ENCODE peak calls at places on chromosome 21, in seven cellular contexts. D is Peyer's patch; L is adrenal gland; J is naive thymus-derived CD4-positive, alpha-beta T cell; G is A549; K is psoas muscle; V is fibroblast of lung. H is an unnamed sample.

GRCh38 chr21:15064576-15065380 is at the start of gene NRIP1:
- DNase-seq in D (peak), L (peak), J (peak), G (peak), K (peak), V (peak), H (peak)

GRCh38 chr21:45255381-45256020 is 32.2 kb downstream of the POFUT2 start:
- DNase-seq in D (peak), L (peak), J (peak), G (no peak), K (peak), V (no peak), H (no peak)

GRCh38 chr21:42063206-42063577 is 7.9 kb upstream of the UMODL1 start:
- DNase-seq in D (no peak), L (no peak), J (no peak), G (no peak), K (no peak), V (no peak), H (no peak)

GRCh38 chr21:39193380-39193779 is 10.1 kb upstream of the PSMG1 start:
- DNase-seq in D (no peak), L (no peak), J (no peak), G (no peak), K (no peak), V (no peak), H (no peak)

GRCh38 chr21:44414291-44415072 is 40.8 kb upstream of the LRRC3 start:
- DNase-seq in D (no peak), L (no peak), J (no peak), G (no peak), K (no peak), V (no peak), H (peak)

GRCh38 chr21:37582613-37583012 is 216.0 kb downstream of the DYRK1A start:
- DNase-seq in D (no peak), L (peak), J (no peak), G (peak), K (no peak), V (peak), H (no peak)

GRCh38 chr21:45306832-45307571 is 19.3 kb upstream of the POFUT2 start:
- DNase-seq in D (peak), L (peak), J (no peak), G (no peak), K (peak), V (peak), H (peak)

GRCh38 chr21:32172106-32172505 is 106.7 kb downstream of the MIS18A start:
- DNase-seq in D (no peak), L (no peak), J (no peak), G (no peak), K (no peak), V (no peak), H (no peak)

GRCh38 chr21:24272527-24272938 is 1334.7 kb downstream of the MRPL39 start:
- DNase-seq in D (no peak), L (no peak), J (no peak), G (no peak), K (no peak), V (no peak), H (no peak)

GRCh38 chr21:43331962-43332458 is 94.9 kb downstream of the SIK1 start:
- DNase-seq in D (no peak), L (peak), J (no peak), G (peak), K (peak), V (peak), H (no peak)

GRCh38 chr21:45326169-45326833 is 38.6 kb upstream of the POFUT2 start:
- DNase-seq in D (peak), L (no peak), J (no peak), G (no peak), K (peak), V (peak), H (peak)

GRCh38 chr21:23111070-23111605 is 2112.9 kb downstream of the NCAM2 start:
- DNase-seq in D (no peak), L (no peak), J (no peak), G (no peak), K (no peak), V (no peak), H (no peak)

GRCh38 chr21:45283019-45283610 is 4.6 kb downstream of the POFUT2 start:
- DNase-seq in D (peak), L (no peak), J (no peak), G (no peak), K (peak), V (no peak), H (no peak)

GRCh38 chr21:44767834-44768831 is 33.5 kb downstream of the UBE2G2 start:
- DNase-seq in D (no peak), L (no peak), J (no peak), G (no peak), K (no peak), V (no peak), H (no peak)

GRCh38 chr21:33334824-33335223 is 10.1 kb downstream of the IFNAR1 start:
- DNase-seq in D (no peak), L (no peak), J (no peak), G (no peak), K (no peak), V (no peak), H (no peak)

DNA sequence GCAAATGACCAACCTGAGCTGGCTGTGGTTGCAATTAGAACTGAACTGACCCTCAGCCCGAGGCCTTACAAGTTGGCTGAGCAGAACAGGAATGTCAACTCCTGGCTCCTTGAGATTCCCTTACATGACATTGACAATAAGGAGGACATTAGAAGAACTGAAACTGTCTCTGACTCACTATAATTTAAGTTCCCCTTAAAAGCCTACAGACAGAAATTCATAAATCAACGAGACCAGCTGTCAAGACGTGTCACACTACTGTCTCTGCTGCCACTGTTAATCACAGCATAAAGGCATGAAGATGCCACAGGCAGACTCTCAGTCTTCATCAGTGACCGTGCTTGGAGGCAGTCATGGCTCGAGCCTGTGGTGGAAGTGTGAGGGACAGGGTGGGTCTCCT is 168.8 kb downstream of the GABPA start:
- DNase-seq in D (no peak), L (no peak), J (no peak), G (no peak), K (no peak), V (no peak), H (no peak)
- H3K27ac ChIP-seq in D (no peak), L (peak), J (no peak), G (no peak), K (no peak), V (no peak), H (no peak)

DNA sequence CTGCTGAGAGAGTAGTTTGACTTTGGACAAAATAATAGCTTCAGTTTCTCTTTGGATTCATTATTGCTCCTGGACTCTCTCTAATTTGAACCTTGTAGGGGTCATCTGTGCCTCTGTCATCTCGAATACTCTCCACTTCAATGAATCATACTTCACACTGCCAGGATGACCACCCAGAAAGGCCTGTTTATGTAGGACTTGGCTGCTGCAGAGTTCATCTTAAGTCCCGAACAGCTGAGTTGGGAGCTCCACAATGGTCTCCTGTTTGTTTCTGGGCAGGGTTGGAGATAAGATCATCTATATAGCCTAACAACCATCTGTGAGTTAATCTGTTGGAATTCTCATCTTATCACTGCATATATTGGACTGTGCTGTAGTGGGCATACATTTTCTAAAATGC is 34.2 kb downstream of the ADAMTS1 start:
- DNase-seq in D (no peak), L (no peak), J (no peak), G (no peak), K (no peak), V (peak), H (no peak)
- H3K27ac ChIP-seq in D (no peak), L (no peak), J (no peak), G (no peak), K (no peak), V (no peak), H (no peak)

GRCh38 chr21:35968564-35968963 is 91.8 kb downstream of the SETD4 start:
- DNase-seq in D (no peak), L (no peak), J (no peak), G (no peak), K (no peak), V (no peak), H (no peak)

GRCh38 chr21:35965699-35966098 is 94.6 kb downstream of the SETD4 start:
- DNase-seq in D (no peak), L (no peak), J (no peak), G (no peak), K (no peak), V (no peak), H (no peak)

GRCh38 chr21:35963920-35964451 is 96.3 kb downstream of the SETD4 start:
- DNase-seq in D (no peak), L (no peak), J (no peak), G (no peak), K (no peak), V (no peak), H (no peak)

GRCh38 chr21:35962917-35963316 is 97.4 kb downstream of the SETD4 start:
- DNase-seq in D (no peak), L (no peak), J (no peak), G (no peak), K (no peak), V (no peak), H (no peak)
- H3K27ac ChIP-seq in D (no peak), L (no peak), J (no peak), G (no peak), K (no peak), V (no peak), H (no peak)

DNA sequence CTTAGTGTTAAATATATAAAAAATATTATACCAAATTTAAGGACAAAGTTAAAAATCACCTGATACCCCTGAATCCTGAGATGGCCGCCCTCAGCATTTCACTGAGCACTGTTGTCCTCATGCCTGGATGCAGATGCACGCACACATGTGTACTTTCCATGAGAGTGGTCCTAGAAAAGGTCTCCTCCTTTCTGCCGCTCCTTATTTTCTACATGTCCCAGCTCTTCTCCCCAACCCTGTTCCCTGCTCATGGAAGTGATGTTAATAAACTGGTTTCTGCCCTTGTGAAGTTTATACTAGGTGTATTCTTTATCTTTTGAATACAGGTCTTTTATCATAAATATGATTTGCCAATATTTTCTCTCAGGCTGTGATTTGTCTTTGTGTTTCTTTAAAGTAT is 32.9 kb downstream of the DIP2A start:
- DNase-seq in D (no peak), L (no peak), J (no peak), G (no peak), K (no peak), V (no peak), H (no peak)
- H3K27ac ChIP-seq in D (no peak), L (no peak), J (no peak), G (no peak), K (no peak), V (no peak), H (no peak)

GRCh38 chr21:46376231-46376628 is 52.3 kb downstream of the PCNT start:
- DNase-seq in D (no peak), L (no peak), J (no peak), G (no peak), K (peak), V (no peak), H (no peak)

GRCh38 chr21:46376856-46377453 is 53.0 kb downstream of the PCNT start:
- DNase-seq in D (no peak), L (peak), J (no peak), G (no peak), K (peak), V (no peak), H (no peak)

GRCh38 chr21:46372014-46372485 is 48.1 kb downstream of the PCNT start:
- DNase-seq in D (no peak), L (no peak), J (no peak), G (no peak), K (no peak), V (no peak), H (no peak)

GRCh38 chr21:46375560-46376230 is 51.7 kb downstream of the PCNT start:
- DNase-seq in D (no peak), L (no peak), J (no peak), G (no peak), K (peak), V (no peak), H (no peak)

DNA sequence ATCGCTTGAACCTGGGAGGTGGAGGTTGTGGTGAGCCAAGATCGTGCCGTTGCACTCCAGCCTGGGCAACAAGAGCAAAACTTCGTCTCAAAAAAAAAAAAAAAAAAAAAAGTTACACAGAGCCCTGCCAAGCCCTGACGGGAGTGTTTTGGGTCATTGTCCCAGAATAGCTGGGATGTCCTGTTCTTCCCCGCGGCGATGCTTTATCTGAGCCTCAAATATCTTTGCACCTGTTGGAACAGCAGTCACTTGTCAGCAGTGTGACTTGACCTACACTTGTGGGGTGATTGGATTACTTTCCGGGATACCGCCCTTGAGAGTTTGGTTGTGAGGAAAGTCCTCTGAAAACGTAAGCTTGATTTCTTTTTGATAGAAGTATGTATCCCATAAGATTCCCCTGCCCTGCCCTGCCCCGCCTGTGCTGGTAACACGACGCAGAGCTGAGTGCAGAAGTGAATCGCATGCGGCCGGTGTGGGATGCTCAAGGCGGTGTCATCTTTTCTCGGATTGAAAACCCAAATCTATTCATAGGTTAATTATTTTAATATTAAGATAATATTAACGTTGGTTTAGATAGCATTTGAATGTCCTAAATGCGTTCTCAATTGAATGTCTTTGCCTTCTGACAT is 50.9 kb downstream of the PCNT start:
- DNase-seq in D (no peak), L (no peak), J (no peak), G (no peak), K (peak), V (no peak), H (no peak)
- H3K27ac ChIP-seq in D (no peak), L (no peak), J (no peak), G (no peak), K (peak), V (no peak), H (no peak)

DNA sequence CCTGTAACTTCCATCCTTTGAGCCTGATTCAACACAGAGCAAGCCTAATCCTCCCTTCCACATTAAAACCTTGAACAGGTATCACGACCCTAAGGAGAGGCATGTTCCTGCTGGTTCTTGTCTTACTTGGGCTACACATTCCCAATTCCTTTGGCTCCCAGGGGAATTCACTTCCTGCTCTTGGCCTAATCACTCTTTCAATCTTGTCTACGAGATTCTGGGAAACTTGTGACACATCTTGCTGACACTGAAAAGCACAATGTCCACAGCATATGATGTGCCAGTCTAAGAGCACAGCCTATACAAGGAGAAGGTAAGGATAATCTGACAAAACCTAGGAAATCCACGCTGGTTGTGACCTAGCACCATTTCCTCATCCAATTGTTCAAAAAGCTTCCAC is 163.9 kb downstream of the GABPA start:
- DNase-seq in D (no peak), L (no peak), J (no peak), G (no peak), K (no peak), V (no peak), H (no peak)
- H3K27ac ChIP-seq in D (no peak), L (peak), J (no peak), G (no peak), K (no peak), V (no peak), H (no peak)

H was measured in aorta.